ENCODE peak calls at places on chromosomes 6 and 20, in five cellular contexts. One of them, this sample, is unnamed.

GRCh38 chr6:82273295-82273694 is 25.8 kb upstream of the IBTK start:
- DNase-seq in AG09309: no peak
- DNase-seq in transverse colon: no peak
- DNase-seq in A549: no peak
- DNase-seq in suprapubic skin: no peak
- DNase-seq in this sample: no peak

GRCh38 chr20:50724851-50725721 is 6.3 kb upstream of the PARD6B start:
- DNase-seq in A549: peak; percentile 86
- DNase-seq in suprapubic skin: peak; percentile 77
- DNase-seq in AG09309: peak; percentile 86
- DNase-seq in transverse colon: peak; percentile 53
- DNase-seq in this sample: peak; percentile 65

GRCh38 chr20:50710492-50711063 is 19.2 kb upstream of the RIPOR3 start:
- DNase-seq in A549: no peak
- DNase-seq in suprapubic skin: no peak
- DNase-seq in transverse colon: no peak
- DNase-seq in AG09309: no peak
- DNase-seq in this sample: no peak

GRCh38 chr6:70216767-70217166 is 86.1 kb downstream of the COL9A1 start:
- DNase-seq in AG09309: no peak
- DNase-seq in suprapubic skin: no peak
- DNase-seq in transverse colon: no peak
- DNase-seq in A549: no peak
- DNase-seq in this sample: no peak

GRCh38 chr20:15642676-15643075 is 930.6 kb downstream of the KIF16B start:
- DNase-seq in suprapubic skin: no peak
- DNase-seq in A549: no peak
- DNase-seq in transverse colon: no peak
- DNase-seq in AG09309: no peak
- DNase-seq in this sample: peak; percentile 51

GRCh38 chr20:62210496-62210855 is 9.6 kb downstream of the HRH3 start:
- DNase-seq in AG09309: no peak
- DNase-seq in transverse colon: no peak
- DNase-seq in A549: no peak
- DNase-seq in suprapubic skin: no peak
- DNase-seq in this sample: no peak

GRCh38 chr20:32053648-32054047 is 1.6 kb downstream of the HCK start:
- DNase-seq in suprapubic skin: no peak
- DNase-seq in AG09309: no peak
- DNase-seq in transverse colon: no peak
- DNase-seq in A549: no peak
- DNase-seq in this sample: no peak

GRCh38 chr6:7723041-7723447 is 2.9 kb upstream of the BMP6 start:
- DNase-seq in A549: peak; percentile 84
- DNase-seq in transverse colon: peak; percentile 83
- DNase-seq in suprapubic skin: peak; percentile 88
- DNase-seq in AG09309: peak; percentile 61
- DNase-seq in this sample: peak; percentile 67

GRCh38 chr6:22764521-22764920 is 195.2 kb downstream of the HDGFL1 start:
- DNase-seq in transverse colon: no peak
- DNase-seq in A549: no peak
- DNase-seq in AG09309: no peak
- DNase-seq in suprapubic skin: no peak
- DNase-seq in this sample: peak; percentile 30

GRCh38 chr6:32179746-32180405 is 1.7 kb downstream of the RNF5 start:
- DNase-seq in transverse colon: no peak
- DNase-seq in suprapubic skin: no peak
- DNase-seq in AG09309: no peak
- DNase-seq in A549: no peak
- DNase-seq in this sample: no peak
- H3K4me3 ChIP-seq in transverse colon: no peak overlapping the region
- H3K4me3 ChIP-seq in suprapubic skin: peak overlapping the region; percentile 93
- H3K4me3 ChIP-seq in AG09309: no peak overlapping the region
- H3K4me3 ChIP-seq in A549: no peak overlapping the region
- H3K4me3 ChIP-seq in this sample: peak overlapping the region; percentile 90

DNA sequence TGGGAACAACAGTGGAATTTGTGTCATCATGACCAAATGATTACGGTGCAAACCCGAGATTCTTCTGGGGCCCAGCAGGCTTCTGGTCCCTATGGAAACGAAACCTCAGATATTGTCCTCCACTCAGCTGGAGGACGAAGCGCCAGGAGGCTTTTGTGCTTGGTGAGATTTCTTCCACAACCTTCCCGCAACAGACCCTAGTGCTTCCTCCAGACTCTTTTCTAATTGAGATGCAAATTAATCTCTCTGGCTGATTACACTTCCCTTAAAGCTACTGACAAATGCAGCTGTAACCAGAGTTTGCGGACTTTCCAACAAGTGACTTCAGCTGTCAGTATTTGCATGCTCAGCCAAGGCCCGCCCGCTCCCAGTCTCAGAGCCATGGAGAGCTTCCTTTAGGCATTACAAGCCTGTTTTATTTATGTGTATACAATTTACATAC is 96.0 kb downstream of the INSM1 start:
- DNase-seq in suprapubic skin: no peak
- DNase-seq in AG09309: no peak
- DNase-seq in A549: no peak
- DNase-seq in transverse colon: no peak
- DNase-seq in this sample: no peak
- H3K4me3 ChIP-seq in suprapubic skin: no peak overlapping the region
- H3K4me3 ChIP-seq in AG09309: no peak overlapping the region
- H3K4me3 ChIP-seq in A549: no peak overlapping the region
- H3K4me3 ChIP-seq in transverse colon: no peak overlapping the region
- H3K4me3 ChIP-seq in this sample: no peak overlapping the region

GRCh38 chr6:110703010-110703905 is 112.0 kb downstream of the CDK19 start:
- DNase-seq in A549: no peak
- DNase-seq in AG09309: peak; percentile 18
- DNase-seq in suprapubic skin: no peak
- DNase-seq in transverse colon: no peak
- DNase-seq in this sample: no peak

GRCh38 chr6:110703906-110704594 is 111.2 kb downstream of the CDK19 start:
- DNase-seq in suprapubic skin: no peak
- DNase-seq in A549: no peak
- DNase-seq in transverse colon: no peak
- DNase-seq in AG09309: no peak
- DNase-seq in this sample: no peak

GRCh38 chr6:110708295-110708965 is 106.8 kb downstream of the CDK19 start:
- DNase-seq in suprapubic skin: no peak
- DNase-seq in AG09309: peak; percentile 45
- DNase-seq in A549: no peak
- DNase-seq in transverse colon: no peak
- DNase-seq in this sample: no peak

GRCh38 chr6:110710115-110710514 is 105.2 kb downstream of the CDK19 start:
- DNase-seq in suprapubic skin: no peak
- DNase-seq in A549: no peak
- DNase-seq in AG09309: no peak
- DNase-seq in transverse colon: no peak
- DNase-seq in this sample: no peak

DNA sequence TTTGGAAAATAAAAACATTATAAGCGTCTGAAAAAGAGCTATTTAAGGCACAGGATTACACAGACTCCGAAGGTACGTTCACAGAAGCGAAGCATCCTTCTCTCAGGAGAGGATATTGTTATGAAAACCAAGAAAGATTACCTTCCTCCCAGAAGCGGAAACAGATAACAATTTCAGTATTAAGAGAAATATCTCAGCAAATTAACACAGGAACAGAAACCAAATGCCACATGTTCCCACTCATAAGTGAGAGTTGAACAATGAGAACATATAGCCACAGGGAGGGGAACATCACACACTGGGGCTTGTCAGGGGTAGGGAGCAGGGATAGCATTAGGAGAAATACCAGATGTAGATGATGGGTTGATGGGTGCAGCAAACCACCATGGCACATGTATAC is 109.7 kb downstream of the CDK19 start:
- DNase-seq in AG09309: no peak
- DNase-seq in suprapubic skin: no peak
- DNase-seq in A549: no peak
- DNase-seq in transverse colon: no peak
- DNase-seq in this sample: no peak
- H3K4me3 ChIP-seq in AG09309: no peak overlapping the region
- H3K4me3 ChIP-seq in suprapubic skin: no peak overlapping the region
- H3K4me3 ChIP-seq in A549: no peak overlapping the region
- H3K4me3 ChIP-seq in transverse colon: no peak overlapping the region
- H3K4me3 ChIP-seq in this sample: no peak overlapping the region

GRCh38 chr20:58277578-58278344 is 31.8 kb upstream of the RAB22A start:
- DNase-seq in AG09309: no peak
- DNase-seq in A549: no peak
- DNase-seq in transverse colon: no peak
- DNase-seq in suprapubic skin: no peak
- DNase-seq in this sample: no peak
- H3K4me3 ChIP-seq in AG09309: no peak overlapping the region
- H3K4me3 ChIP-seq in A549: no peak overlapping the region
- H3K4me3 ChIP-seq in transverse colon: no peak overlapping the region
- H3K4me3 ChIP-seq in suprapubic skin: no peak overlapping the region
- H3K4me3 ChIP-seq in this sample: no peak overlapping the region

DNA sequence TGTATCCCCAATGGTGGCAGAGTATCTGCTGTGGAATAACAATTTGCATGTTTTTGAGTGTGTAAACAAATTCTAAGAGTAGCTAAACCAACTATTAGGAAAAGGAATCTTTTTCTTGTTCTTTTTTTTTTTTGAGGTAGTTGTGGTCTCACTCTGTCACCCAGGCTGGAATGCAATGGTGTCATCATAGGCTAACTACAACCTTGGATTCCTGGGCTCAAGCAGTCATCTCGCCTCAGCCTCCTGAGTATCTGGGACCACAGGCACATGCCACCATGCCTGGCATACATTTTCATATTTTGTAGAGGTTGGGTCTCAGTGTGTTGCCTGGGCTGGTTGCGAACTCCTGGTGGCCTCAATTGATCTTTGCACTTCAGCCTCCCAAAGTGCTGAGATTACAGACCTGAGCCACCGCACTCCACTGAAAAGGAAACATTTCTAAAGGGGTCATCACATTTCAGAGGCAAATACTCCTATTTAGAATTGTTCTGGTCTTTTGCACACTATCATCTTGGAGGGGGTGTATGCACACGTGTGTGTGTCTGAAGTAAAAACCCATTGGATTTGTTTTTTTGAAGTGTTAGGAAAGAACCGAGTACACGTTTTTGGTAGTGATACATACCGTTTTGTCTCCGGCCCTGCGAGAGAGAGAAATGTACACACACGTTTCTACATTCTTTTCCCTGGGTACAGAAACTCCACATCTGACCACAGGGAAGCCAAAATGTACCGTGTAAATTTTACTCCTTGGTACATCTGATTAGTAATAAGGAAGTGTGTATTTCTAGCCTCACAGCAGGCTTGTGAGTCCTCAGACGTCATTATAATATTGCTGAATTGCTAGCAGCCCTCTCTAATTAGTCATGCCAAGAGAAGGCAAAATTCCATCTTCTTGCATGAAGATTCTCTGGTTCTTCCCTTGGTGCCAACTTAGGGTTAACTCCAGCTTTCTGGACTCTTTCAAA is 183.6 kb downstream of the JARID2 start:
- DNase-seq in A549: no peak
- DNase-seq in transverse colon: no peak
- DNase-seq in AG09309: peak; percentile 28
- DNase-seq in suprapubic skin: no peak
- DNase-seq in this sample: no peak
- H3K4me3 ChIP-seq in A549: no peak overlapping the region
- H3K4me3 ChIP-seq in transverse colon: no peak overlapping the region
- H3K4me3 ChIP-seq in AG09309: no peak overlapping the region
- H3K4me3 ChIP-seq in suprapubic skin: no peak overlapping the region
- H3K4me3 ChIP-seq in this sample: no peak overlapping the region

GRCh38 chr6:161440299-161440698 is 166.4 kb upstream of the AGPAT4 start:
- DNase-seq in suprapubic skin: no peak
- DNase-seq in transverse colon: no peak
- DNase-seq in A549: no peak
- DNase-seq in AG09309: no peak
- DNase-seq in this sample: no peak

GRCh38 chr6:161436106-161436876 is 162.4 kb upstream of the AGPAT4 start:
- DNase-seq in transverse colon: no peak
- DNase-seq in A549: no peak
- DNase-seq in AG09309: no peak
- DNase-seq in suprapubic skin: no peak
- DNase-seq in this sample: no peak

GRCh38 chr6:161439093-161439492 is 165.2 kb upstream of the AGPAT4 start:
- DNase-seq in transverse colon: no peak
- DNase-seq in A549: peak; percentile 63
- DNase-seq in suprapubic skin: peak; percentile 72
- DNase-seq in AG09309: peak; percentile 83
- DNase-seq in this sample: peak; percentile 61

GRCh38 chr6:161437851-161438250 is 164.0 kb upstream of the AGPAT4 start:
- DNase-seq in A549: no peak
- DNase-seq in suprapubic skin: no peak
- DNase-seq in transverse colon: no peak
- DNase-seq in AG09309: no peak
- DNase-seq in this sample: no peak

GRCh38 chr6:161438430-161439030 is 164.7 kb upstream of the AGPAT4 start:
- DNase-seq in AG09309: no peak
- DNase-seq in transverse colon: no peak
- DNase-seq in suprapubic skin: no peak
- DNase-seq in A549: no peak
- DNase-seq in this sample: no peak
- H3K4me3 ChIP-seq in AG09309: no peak overlapping the region
- H3K4me3 ChIP-seq in transverse colon: no peak overlapping the region
- H3K4me3 ChIP-seq in suprapubic skin: peak overlapping the region; percentile 27
- H3K4me3 ChIP-seq in A549: peak overlapping the region; percentile 20
- H3K4me3 ChIP-seq in this sample: no peak overlapping the region

GRCh38 chr6:41716516-41717446 is 18.6 kb downstream of the TFEB start:
- DNase-seq in suprapubic skin: no peak
- DNase-seq in AG09309: no peak
- DNase-seq in transverse colon: peak; percentile 10
- DNase-seq in A549: no peak
- DNase-seq in this sample: no peak
- H3K4me3 ChIP-seq in suprapubic skin: no peak overlapping the region
- H3K4me3 ChIP-seq in AG09309: no peak overlapping the region
- H3K4me3 ChIP-seq in transverse colon: no peak overlapping the region
- H3K4me3 ChIP-seq in A549: no peak overlapping the region
- H3K4me3 ChIP-seq in this sample: no peak overlapping the region

DNA sequence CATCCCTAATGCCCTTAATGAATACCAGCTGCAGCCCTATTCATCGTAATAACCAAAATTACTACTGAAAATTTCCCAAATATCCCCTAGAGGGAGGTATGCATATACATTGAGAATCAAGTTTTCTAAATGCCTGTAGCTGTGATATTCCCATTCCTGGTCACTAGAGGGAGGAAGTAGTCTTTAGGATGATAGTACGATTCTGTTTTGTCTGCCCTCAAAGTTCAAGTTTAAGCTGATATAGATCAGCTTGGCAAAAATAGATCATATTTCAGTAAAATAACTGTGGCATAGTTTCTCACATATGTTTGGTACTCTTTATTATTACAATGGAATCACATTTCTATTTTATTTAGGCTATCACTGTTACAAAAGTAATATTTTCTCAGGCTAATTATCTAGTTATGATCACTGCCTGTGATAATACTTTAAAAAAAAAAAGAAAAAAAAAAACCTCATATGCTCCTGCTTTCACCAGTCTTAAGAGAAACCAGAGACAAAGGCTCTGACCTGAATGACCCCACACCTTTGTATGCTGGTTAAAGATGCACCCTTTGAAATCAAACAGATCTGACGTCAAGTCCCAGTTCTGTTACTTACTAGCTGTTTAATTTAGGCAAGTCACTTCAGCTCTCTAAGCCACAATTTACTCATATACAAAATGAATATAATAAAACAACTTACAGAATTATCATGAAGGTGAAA is 11.0 kb downstream of the TSPYL1 start:
- DNase-seq in A549: peak; percentile 73
- DNase-seq in suprapubic skin: no peak
- DNase-seq in transverse colon: no peak
- DNase-seq in AG09309: peak; percentile 42
- DNase-seq in this sample: peak; percentile 93
- H3K4me3 ChIP-seq in A549: no peak overlapping the region
- H3K4me3 ChIP-seq in suprapubic skin: no peak overlapping the region
- H3K4me3 ChIP-seq in transverse colon: no peak overlapping the region
- H3K4me3 ChIP-seq in AG09309: no peak overlapping the region
- H3K4me3 ChIP-seq in this sample: no peak overlapping the region